ENCODE peak calls at places on chromosomes 6 and 20, in five cellular contexts. I is heart right ventricle; H is activated T-helper 9 cell treated with anti-CD3 and anti-CD28 coated beads, Interleukin-2, amount 50 U/mL, for 16 hours; Y is memory B cell; W is activated CD4-positive, alpha-beta T cell treated with anti-CD3 and anti-CD28 coated beads, Interleukin-2, amount 50 U/mL, for 24 hours. B is an unnamed sample.

GRCh38 chr6:113591896-113592827 is 265.0 kb upstream of the MARCKS start:
- DNase-seq in I (peak; percentile 49), Y (no peak), W (no peak), H (no peak), B (no peak)

GRCh38 chr20:60238992-60239655 is 280.9 kb downstream of the CDH26 start:
- DNase-seq in Y (no peak), W (no peak), H (no peak), I (no peak), B (no peak)

GRCh38 chr20:54820392-54820791 is 345.0 kb downstream of the DOK5 start:
- DNase-seq in H (no peak), Y (no peak), I (no peak), W (no peak), B (no peak)

GRCh38 chr20:50613438-50614169 is 77.7 kb downstream of the RIPOR3 start:
- DNase-seq in H (no peak), I (no peak), Y (no peak), W (no peak), B (no peak)

GRCh38 chr6:75118925-75119515 is 86.8 kb downstream of the COL12A1 start:
- DNase-seq in I (no peak), H (no peak), Y (no peak), W (no peak), B (no peak)

GRCh38 chr6:939526-940252 is 246.8 kb upstream of the EXOC2 start:
- DNase-seq in H (no peak), Y (no peak), I (no peak), W (no peak), B (no peak)

GRCh38 chr20:7195704-7196103 is 428.2 kb downstream of the BMP2 start:
- DNase-seq in H (no peak), Y (no peak), W (no peak), I (no peak), B (no peak)

GRCh38 chr6:18154507-18155272 is at the start of gene TPMT:
- DNase-seq in W (no peak), I (no peak), Y (peak; percentile 99), H (no peak), B (no peak)

GRCh38 chr20:32190608-32191415 is 16.7 kb downstream of the PLAGL2 start:
- DNase-seq in W (no peak), I (no peak), Y (no peak), H (no peak), B (no peak)

GRCh38 chr6:83868639-83869038 is 9.2 kb downstream of the CYB5R4 start:
- DNase-seq in I (no peak), Y (no peak), W (no peak), H (no peak), B (no peak)

GRCh38 chr6:13009465-13009864 is 292.9 kb downstream of the PHACTR1 start:
- DNase-seq in Y (no peak), H (no peak), W (no peak), I (no peak), B (no peak)

GRCh38 chr20:58201616-58202015 is 26.8 kb downstream of the ANKRD60 start:
- DNase-seq in I (no peak), H (no peak), W (no peak), Y (no peak), B (no peak)

GRCh38 chr6:43771858-43772570 is 2.0 kb downstream of the VEGFA start:
- DNase-seq in Y (peak; percentile 34), H (peak; percentile 64), W (no peak), I (no peak), B (no peak)